ENCODE peak calls at places on chromosomes 7 and 10, in six cellular contexts. I is activated CD4-positive, alpha-beta T cell treated with anti-CD3 and anti-CD28 coated beads, Interleukin-2, amount 10 ng/mL, durations not matched to agents 7 days and 5 days; C is natural killer cell; F is activated CD8-positive, alpha-beta memory T cell treated with anti-CD3 and anti-CD28 coated beads, Interleukin-2, amount 50 U/mL, for 48 hours; N is HT1080; E is left kidney. G is an unnamed sample.

GRCh38 chr7:137718360-137718759 is 128.4 kb downstream of the DGKI start:
- DNase-seq in I (no peak), C (no peak), F (no peak), N (no peak), E (no peak), G (no peak)

GRCh38 chr10:19918800-19919199 is 102.6 kb downstream of the PLXDC2 start:
- DNase-seq in I (no peak), C (no peak), F (no peak), N (no peak), E (no peak), G (no peak)

GRCh38 chr7:66930341-66930740 is 9.3 kb downstream of the TMEM248 start:
- DNase-seq in I (no peak), C (no peak), F (no peak), N (peak; percentile 17), E (peak; percentile 70), G (no peak)

GRCh38 chr7:68246189-68246633 is 1249.6 kb downstream of the TYW1 start:
- DNase-seq in I (no peak), C (no peak), F (no peak), N (no peak), E (peak; percentile 89), G (no peak)

GRCh38 chr10:129332476-129332875 is 134.6 kb upstream of the MGMT start:
- DNase-seq in I (peak; percentile 33), C (no peak), F (no peak), N (peak; percentile 12), E (peak; percentile 76), G (peak; percentile 58)

GRCh38 chr7:156327474-156327873 is 313.1 kb upstream of the RNF32 start:
- DNase-seq in I (no peak), C (no peak), F (no peak), N (no peak), E (no peak), G (no peak)

GRCh38 chr10:113113918-113114317 is 163.9 kb downstream of the TCF7L2 start:
- DNase-seq in I (no peak), C (no peak), F (no peak), N (no peak), E (no peak), G (no peak)

GRCh38 chr10:116961305-116962251 is 43.4 kb downstream of the SHTN1 start:
- DNase-seq in I (no peak), C (no peak), F (no peak), N (no peak), E (no peak), G (no peak)

GRCh38 chr10:96047004-96047649 is 3.7 kb downstream of the CCNJ start:
- DNase-seq in I (no peak), C (no peak), F (no peak), N (no peak), E (no peak), G (no peak)

GRCh38 chr10:11150876-11151275 is 133.2 kb downstream of the CELF2 start:
- DNase-seq in I (no peak), C (no peak), F (no peak), N (no peak), E (no peak), G (no peak)

GRCh38 chr7:113267271-113267670 is 148.9 kb upstream of the SMIM30 start:
- DNase-seq in I (no peak), C (no peak), F (no peak), N (peak; percentile 65), E (no peak), G (no peak)